ENCODE peak calls at places on chromosomes 16 and 17, in four cellular contexts. One of them, this sample, is unnamed.

GRCh38 chr16:89656435-89657121 is 930 bp downstream of the CHMP1A start:
- DNase-seq in right lobe of liver: no peak
- DNase-seq in heart left ventricle: peak
- DNase-seq in dorsolateral prefrontal cortex: no peak
- DNase-seq in this sample: no peak

GRCh38 chr17:39753514-39754160 is 15.9 kb downstream of the GRB7 start:
- DNase-seq in heart left ventricle: peak
- DNase-seq in dorsolateral prefrontal cortex: no peak
- DNase-seq in right lobe of liver: peak
- DNase-seq in this sample: peak

GRCh38 chr17:18115517-18115916 is 7.0 kb downstream of the MYO15A start:
- DNase-seq in heart left ventricle: no peak
- DNase-seq in dorsolateral prefrontal cortex: no peak
- DNase-seq in right lobe of liver: peak
- DNase-seq in this sample: no peak

GRCh38 chr16:54774768-54775167 is 155.9 kb upstream of the IRX5 start:
- DNase-seq in dorsolateral prefrontal cortex: no peak
- DNase-seq in right lobe of liver: no peak
- DNase-seq in heart left ventricle: no peak
- DNase-seq in this sample: no peak

GRCh38 chr16:73052441-73053030 is 4.6 kb upstream of the ZFHX3 start:
- DNase-seq in heart left ventricle: no peak
- DNase-seq in dorsolateral prefrontal cortex: no peak
- DNase-seq in right lobe of liver: no peak
- DNase-seq in this sample: no peak

GRCh38 chr16:85583491-85584181 is 29.5 kb upstream of the GSE1 start:
- DNase-seq in heart left ventricle: no peak
- DNase-seq in right lobe of liver: no peak
- DNase-seq in dorsolateral prefrontal cortex: no peak
- DNase-seq in this sample: no peak

GRCh38 chr16:13902677-13903076 is 17.3 kb upstream of the ERCC4 start:
- DNase-seq in heart left ventricle: no peak
- DNase-seq in dorsolateral prefrontal cortex: no peak
- DNase-seq in right lobe of liver: no peak
- DNase-seq in this sample: no peak

GRCh38 chr17:81509687-81510523 is 2.7 kb downstream of the ACTG1 start:
- DNase-seq in right lobe of liver: no peak
- DNase-seq in dorsolateral prefrontal cortex: no peak
- DNase-seq in heart left ventricle: no peak
- DNase-seq in this sample: no peak

GRCh38 chr16:17367034-17367433 is 103.7 kb downstream of the XYLT1 start:
- DNase-seq in right lobe of liver: no peak
- DNase-seq in heart left ventricle: no peak
- DNase-seq in dorsolateral prefrontal cortex: no peak
- DNase-seq in this sample: no peak

GRCh38 chr17:73795730-73796129 is 151.5 kb upstream of the SDK2 start:
- DNase-seq in dorsolateral prefrontal cortex: no peak
- DNase-seq in heart left ventricle: no peak
- DNase-seq in right lobe of liver: peak
- DNase-seq in this sample: peak

GRCh38 chr17:73042809-73043685 is 49.4 kb downstream of the SLC39A11 start:
- DNase-seq in right lobe of liver: no peak
- DNase-seq in dorsolateral prefrontal cortex: no peak
- DNase-seq in heart left ventricle: no peak
- DNase-seq in this sample: no peak

GRCh38 chr16:26475579-26475978 is 591.1 kb upstream of the C16orf82 start:
- DNase-seq in right lobe of liver: no peak
- DNase-seq in heart left ventricle: no peak
- DNase-seq in dorsolateral prefrontal cortex: no peak
- DNase-seq in this sample: no peak

GRCh38 chr16:80669673-80670072 is 128.9 kb downstream of the DYNLRB2 start:
- DNase-seq in dorsolateral prefrontal cortex: no peak
- DNase-seq in heart left ventricle: no peak
- DNase-seq in right lobe of liver: no peak
- DNase-seq in this sample: no peak

GRCh38 chr17:83031321-83031945 is 48.0 kb upstream of the METRNL start:
- DNase-seq in right lobe of liver: no peak
- DNase-seq in heart left ventricle: no peak
- DNase-seq in dorsolateral prefrontal cortex: no peak
- DNase-seq in this sample: no peak

GRCh38 chr16:66603537-66604375 is 748 bp upstream of the CMTM3 start:
- DNase-seq in right lobe of liver: no peak
- DNase-seq in dorsolateral prefrontal cortex: no peak
- DNase-seq in heart left ventricle: peak
- DNase-seq in this sample: no peak
- H3K27ac ChIP-seq in right lobe of liver: peak
- H3K27ac ChIP-seq in dorsolateral prefrontal cortex: no peak
- H3K27ac ChIP-seq in heart left ventricle: peak
- H3K27ac ChIP-seq in this sample: no peak

GRCh38 chr17:79131274-79131635 is 56.6 kb downstream of the ENGASE start:
- DNase-seq in dorsolateral prefrontal cortex: no peak
- DNase-seq in heart left ventricle: no peak
- DNase-seq in right lobe of liver: no peak
- DNase-seq in this sample: no peak
- H3K27ac ChIP-seq in dorsolateral prefrontal cortex: no peak
- H3K27ac ChIP-seq in heart left ventricle: no peak
- H3K27ac ChIP-seq in right lobe of liver: no peak
- H3K27ac ChIP-seq in this sample: no peak

GRCh38 chr17:77888242-77889134 is 70.0 kb upstream of the TNRC6C start:
- DNase-seq in heart left ventricle: no peak
- DNase-seq in right lobe of liver: no peak
- DNase-seq in dorsolateral prefrontal cortex: peak
- DNase-seq in this sample: no peak
- H3K27ac ChIP-seq in heart left ventricle: peak
- H3K27ac ChIP-seq in right lobe of liver: peak
- H3K27ac ChIP-seq in dorsolateral prefrontal cortex: peak
- H3K27ac ChIP-seq in this sample: no peak

GRCh38 chr17:1511756-1512321 is 4.6 kb downstream of the INPP5K start:
- DNase-seq in dorsolateral prefrontal cortex: no peak
- DNase-seq in heart left ventricle: peak
- DNase-seq in right lobe of liver: no peak
- DNase-seq in this sample: no peak
- H3K27ac ChIP-seq in dorsolateral prefrontal cortex: peak
- H3K27ac ChIP-seq in heart left ventricle: peak
- H3K27ac ChIP-seq in right lobe of liver: peak
- H3K27ac ChIP-seq in this sample: no peak

GRCh38 chr17:78826426-78826825 is 14.2 kb downstream of the USP36 start:
- DNase-seq in dorsolateral prefrontal cortex: no peak
- DNase-seq in right lobe of liver: no peak
- DNase-seq in heart left ventricle: no peak
- DNase-seq in this sample: no peak
- H3K27ac ChIP-seq in dorsolateral prefrontal cortex: no peak
- H3K27ac ChIP-seq in right lobe of liver: no peak
- H3K27ac ChIP-seq in heart left ventricle: no peak
- H3K27ac ChIP-seq in this sample: no peak

This sample was measured in PC-9.